ENCODE peak calls at places on chromosomes 4 and X, in eight cellular contexts. B is EL; U is ureter; Q is CD4-positive, alpha-beta T cell; N is effector memory CD8-positive, alpha-beta T cell; S is upper lobe of right lung; Z is RPMI8226; K is CD4-positive, alpha-beta memory T cell. D is an unnamed sample.

GRCh38 chr4:113943863-113944262 is 35.6 kb downstream of the ARSJ start:
- DNase-seq in B (peak), Z (no peak), S (no peak), N (no peak), U (no peak), K (no peak), Q (no peak), D (no peak)

GRCh38 chrX:136725446-136726104 is 55.2 kb downstream of the ARHGEF6 start:
- DNase-seq in S (no peak), Z (no peak), B (peak), K (no peak), U (no peak), Q (no peak), N (no peak), D (no peak)

GRCh38 chrX:104435249-104435648 is 130.8 kb upstream of the IL1RAPL2 start:
- DNase-seq in K (no peak), B (no peak), U (no peak), S (no peak), Q (no peak), N (no peak), Z (no peak), D (no peak)

GRCh38 chr4:168677063-168677462 is 180.2 kb downstream of the PALLD start:
- DNase-seq in K (no peak), N (no peak), B (no peak), U (no peak), Q (no peak), S (no peak), Z (no peak), D (no peak)

GRCh38 chr4:169249214-169249973 is 21.4 kb downstream of the SH3RF1 start:
- DNase-seq in K (no peak), B (no peak), Z (no peak), U (no peak), S (no peak), Q (no peak), N (no peak), D (no peak)

GRCh38 chr4:8726344-8726851 is 133.8 kb downstream of the CPZ start:
- DNase-seq in Q (no peak), K (no peak), N (no peak), Z (no peak), U (peak), B (no peak), S (peak), D (peak)

GRCh38 chr4:55386073-55386472 is 9.7 kb upstream of the TMEM165 start:
- DNase-seq in K (no peak), Q (no peak), Z (peak), U (no peak), S (no peak), N (no peak), B (peak), D (no peak)

GRCh38 chr4:6613676-6614651 is 26.5 kb upstream of the MRFAP1 start:
- DNase-seq in K (no peak), Z (no peak), N (no peak), B (no peak), U (no peak), Q (no peak), S (no peak), D (no peak)

GRCh38 chr4:175671491-175671934 is 140.6 kb downstream of the GPM6A start:
- DNase-seq in S (no peak), Z (peak), U (no peak), B (peak), K (no peak), N (no peak), Q (no peak), D (no peak)

GRCh38 chrX:41824551-41824950 is 98.8 kb downstream of the CASK start:
- DNase-seq in U (no peak), B (peak), K (no peak), S (no peak), N (no peak), Z (no peak), Q (no peak), D (no peak)

GRCh38 chrX:43745938-43746721 is 90.0 kb downstream of the MAOA start:
- DNase-seq in Q (no peak), U (no peak), K (no peak), N (no peak), S (no peak), B (peak), Z (no peak), D (no peak)

GRCh38 chr4:94489075-94489474 is 37.3 kb downstream of the PDLIM5 start:
- DNase-seq in Q (no peak), Z (no peak), B (no peak), K (no peak), S (no peak), N (no peak), U (no peak), D (no peak)

GRCh38 chr4:2887343-2887742 is 43.7 kb downstream of the ADD1 start:
- DNase-seq in Q (no peak), S (no peak), B (no peak), U (no peak), N (no peak), Z (no peak), K (no peak), D (no peak)

GRCh38 chr4:76704133-76704881 is 193.6 kb downstream of the SOWAHB start:
- DNase-seq in Q (no peak), N (no peak), K (no peak), Z (no peak), B (peak), U (no peak), S (no peak), D (no peak)

GRCh38 chr4:185865901-185866328 is 53.9 kb upstream of the SORBS2 start:
- DNase-seq in U (peak), Q (no peak), B (peak), N (no peak), Z (no peak), S (no peak), K (no peak), D (no peak)

GRCh38 chrX:41589634-41590270 is 99.0 kb upstream of the GPR34 start:
- DNase-seq in Q (no peak), Z (no peak), K (no peak), N (no peak), B (peak), S (no peak), U (no peak), D (no peak)

GRCh38 chr4:183355405-183355804 is 33.2 kb upstream of the CLDN24 start:
- DNase-seq in Z (no peak), U (no peak), K (no peak), B (peak), Q (no peak), S (no peak), N (no peak), D (no peak)

GRCh38 chrX:54479471-54480122 is 16.4 kb downstream of the FGD1 start:
- DNase-seq in B (no peak), N (no peak), K (no peak), U (no peak), S (no peak), Q (no peak), Z (no peak), D (no peak)

GRCh38 chr4:38574559-38575333 is 89.3 kb upstream of the KLF3 start:
- DNase-seq in U (no peak), Q (no peak), B (no peak), K (no peak), N (no peak), Z (no peak), S (no peak), D (no peak)

GRCh38 chrX:112108145-112108544 is 25.6 kb upstream of the TRPC5 start:
- DNase-seq in K (no peak), Z (no peak), S (no peak), B (no peak), Q (no peak), N (no peak), U (no peak), D (no peak)

GRCh38 chr4:6953751-6954380 is 44.2 kb downstream of the TBC1D14 start:
- DNase-seq in B (peak), Q (no peak), U (peak), K (no peak), N (no peak), Z (no peak), S (peak), D (no peak)

GRCh38 chr4:71167083-71167482 is 171.7 kb upstream of the SLC4A4 start:
- DNase-seq in S (no peak), K (no peak), Z (no peak), N (no peak), U (no peak), Q (no peak), B (no peak), D (no peak)

GRCh38 chrX:55709735-55710134 is 7.8 kb upstream of the RRAGB start:
- DNase-seq in S (no peak), Q (no peak), N (no peak), Z (peak), U (no peak), B (peak), K (no peak), D (no peak)